ENCODE peak calls at places on chromosomes 5 and 9, in eight cellular contexts. One of them, this sample, is unnamed.

GRCh38 chr9:124871156-124871561 is 9.2 kb downstream of the ARPC5L start:
- DNase-seq in astrocyte: no peak
- DNase-seq in IMR-90: no peak
- DNase-seq in colonic mucosa: no peak
- DNase-seq in mammary epithelial cell: no peak
- DNase-seq in GM12878: no peak
- DNase-seq in PC-3: no peak
- DNase-seq in fibroblast of lung: no peak
- DNase-seq in this sample: no peak

GRCh38 chr5:132641241-132641723 is 16.7 kb upstream of the IL13 start:
- DNase-seq in astrocyte: no peak
- DNase-seq in IMR-90: no peak
- DNase-seq in colonic mucosa: no peak
- DNase-seq in mammary epithelial cell: no peak
- DNase-seq in GM12878: no peak
- DNase-seq in PC-3: no peak
- DNase-seq in fibroblast of lung: no peak
- DNase-seq in this sample: peak

GRCh38 chr5:157563373-157564148 is 12.0 kb downstream of the ADAM19 start:
- DNase-seq in astrocyte: peak
- DNase-seq in IMR-90: peak
- DNase-seq in colonic mucosa: no peak
- DNase-seq in mammary epithelial cell: no peak
- DNase-seq in GM12878: no peak
- DNase-seq in PC-3: peak
- DNase-seq in fibroblast of lung: peak
- DNase-seq in this sample: peak

GRCh38 chr5:36041537-36041845 is 25.2 kb downstream of the UGT3A2 start:
- DNase-seq in astrocyte: no peak
- DNase-seq in IMR-90: no peak
- DNase-seq in colonic mucosa: no peak
- DNase-seq in mammary epithelial cell: no peak
- DNase-seq in GM12878: no peak
- DNase-seq in PC-3: no peak
- DNase-seq in fibroblast of lung: no peak
- DNase-seq in this sample: no peak

GRCh38 chr5:56481998-56482698 is 249.0 kb upstream of the ANKRD55 start:
- DNase-seq in astrocyte: no peak
- DNase-seq in IMR-90: no peak
- DNase-seq in colonic mucosa: no peak
- DNase-seq in mammary epithelial cell: no peak
- DNase-seq in GM12878: no peak
- DNase-seq in PC-3: no peak
- DNase-seq in fibroblast of lung: peak
- DNase-seq in this sample: peak

GRCh38 chr5:20660588-20660987 is 672.6 kb upstream of the CDH18 start:
- DNase-seq in astrocyte: no peak
- DNase-seq in IMR-90: no peak
- DNase-seq in colonic mucosa: no peak
- DNase-seq in mammary epithelial cell: no peak
- DNase-seq in GM12878: no peak
- DNase-seq in PC-3: no peak
- DNase-seq in fibroblast of lung: no peak
- DNase-seq in this sample: no peak

GRCh38 chr9:107070591-107070990 is 207.6 kb downstream of the ZNF462 start:
- DNase-seq in astrocyte: no peak
- DNase-seq in IMR-90: no peak
- DNase-seq in colonic mucosa: no peak
- DNase-seq in mammary epithelial cell: no peak
- DNase-seq in GM12878: no peak
- DNase-seq in PC-3: no peak
- DNase-seq in fibroblast of lung: no peak
- DNase-seq in this sample: no peak

GRCh38 chr5:128163991-128164390 is 80.4 kb downstream of the SLC12A2 start:
- DNase-seq in astrocyte: peak
- DNase-seq in IMR-90: peak
- DNase-seq in colonic mucosa: no peak
- DNase-seq in mammary epithelial cell: peak
- DNase-seq in GM12878: no peak
- DNase-seq in PC-3: peak
- DNase-seq in fibroblast of lung: peak
- DNase-seq in this sample: peak

GRCh38 chr5:157157492-157157891 is 8.6 kb downstream of the GARIN3 start:
- DNase-seq in astrocyte: no peak
- DNase-seq in IMR-90: no peak
- DNase-seq in colonic mucosa: no peak
- DNase-seq in mammary epithelial cell: no peak
- DNase-seq in GM12878: no peak
- DNase-seq in PC-3: no peak
- DNase-seq in fibroblast of lung: no peak
- DNase-seq in this sample: no peak

GRCh38 chr5:168788107-168788506 is 208.9 kb upstream of the PANK3 start:
- DNase-seq in astrocyte: no peak
- DNase-seq in IMR-90: no peak
- DNase-seq in colonic mucosa: no peak
- DNase-seq in mammary epithelial cell: no peak
- DNase-seq in GM12878: no peak
- DNase-seq in PC-3: no peak
- DNase-seq in fibroblast of lung: no peak
- DNase-seq in this sample: no peak

GRCh38 chr5:148391422-148391821 is 7.7 kb downstream of the FBXO38 start:
- DNase-seq in astrocyte: peak
- DNase-seq in IMR-90: peak
- DNase-seq in colonic mucosa: no peak
- DNase-seq in mammary epithelial cell: no peak
- DNase-seq in GM12878: no peak
- DNase-seq in PC-3: no peak
- DNase-seq in fibroblast of lung: no peak
- DNase-seq in this sample: no peak

GRCh38 chr5:173035904-173036707 is 20.0 kb upstream of the CREBRF start:
- DNase-seq in astrocyte: no peak
- DNase-seq in IMR-90: no peak
- DNase-seq in colonic mucosa: no peak
- DNase-seq in mammary epithelial cell: no peak
- DNase-seq in GM12878: peak
- DNase-seq in PC-3: no peak
- DNase-seq in fibroblast of lung: no peak
- DNase-seq in this sample: no peak

GRCh38 chr9:134925011-134925511 is 7.3 kb upstream of the FCN1 start:
- DNase-seq in astrocyte: no peak
- DNase-seq in IMR-90: no peak
- DNase-seq in colonic mucosa: no peak
- DNase-seq in mammary epithelial cell: no peak
- DNase-seq in GM12878: no peak
- DNase-seq in PC-3: no peak
- DNase-seq in fibroblast of lung: no peak
- DNase-seq in this sample: no peak

GRCh38 chr9:113581865-113582697 is 118.6 kb downstream of the RGS3 start:
- DNase-seq in astrocyte: no peak
- DNase-seq in IMR-90: peak
- DNase-seq in colonic mucosa: peak
- DNase-seq in mammary epithelial cell: no peak
- DNase-seq in GM12878: peak
- DNase-seq in PC-3: no peak
- DNase-seq in fibroblast of lung: peak
- DNase-seq in this sample: peak

GRCh38 chr9:21392270-21392669 is 7.1 kb upstream of the IFNA2 start:
- DNase-seq in astrocyte: no peak
- DNase-seq in IMR-90: no peak
- DNase-seq in colonic mucosa: no peak
- DNase-seq in mammary epithelial cell: peak
- DNase-seq in GM12878: no peak
- DNase-seq in PC-3: peak
- DNase-seq in fibroblast of lung: no peak
- DNase-seq in this sample: peak

GRCh38 chr9:93655621-93656425 is 79.4 kb downstream of the PHF2 start:
- DNase-seq in astrocyte: no peak
- DNase-seq in IMR-90: no peak
- DNase-seq in colonic mucosa: no peak
- DNase-seq in mammary epithelial cell: no peak
- DNase-seq in GM12878: no peak
- DNase-seq in PC-3: no peak
- DNase-seq in fibroblast of lung: no peak
- DNase-seq in this sample: no peak

GRCh38 chr9:108478431-108478837 is 377.4 kb downstream of the ACTL7B start:
- DNase-seq in astrocyte: peak
- DNase-seq in IMR-90: peak
- DNase-seq in colonic mucosa: peak
- DNase-seq in mammary epithelial cell: peak
- DNase-seq in GM12878: no peak
- DNase-seq in PC-3: peak
- DNase-seq in fibroblast of lung: peak
- DNase-seq in this sample: peak

GRCh38 chr9:109253241-109253636 is 67.6 kb downstream of the EPB41L4B start:
- DNase-seq in astrocyte: no peak
- DNase-seq in IMR-90: no peak
- DNase-seq in colonic mucosa: no peak
- DNase-seq in mammary epithelial cell: no peak
- DNase-seq in GM12878: no peak
- DNase-seq in PC-3: no peak
- DNase-seq in fibroblast of lung: no peak
- DNase-seq in this sample: no peak

GRCh38 chr5:131595088-131596033 is 39.7 kb downstream of the RAPGEF6 start:
- DNase-seq in astrocyte: no peak
- DNase-seq in IMR-90: no peak
- DNase-seq in colonic mucosa: no peak
- DNase-seq in mammary epithelial cell: no peak
- DNase-seq in GM12878: no peak
- DNase-seq in PC-3: no peak
- DNase-seq in fibroblast of lung: no peak
- DNase-seq in this sample: no peak

GRCh38 chr5:64869419-64869818 is 100.7 kb downstream of the CWC27 start:
- DNase-seq in astrocyte: peak
- DNase-seq in IMR-90: peak
- DNase-seq in colonic mucosa: no peak
- DNase-seq in mammary epithelial cell: peak
- DNase-seq in GM12878: no peak
- DNase-seq in PC-3: peak
- DNase-seq in fibroblast of lung: peak
- DNase-seq in this sample: peak

GRCh38 chr9:120909904-120910303 is 16.7 kb downstream of the TRAF1 start:
- DNase-seq in astrocyte: no peak
- DNase-seq in IMR-90: no peak
- DNase-seq in colonic mucosa: no peak
- DNase-seq in mammary epithelial cell: peak
- DNase-seq in GM12878: no peak
- DNase-seq in PC-3: peak
- DNase-seq in fibroblast of lung: no peak
- DNase-seq in this sample: no peak

GRCh38 chr5:37738057-37738691 is 101.7 kb downstream of the GDNF start:
- DNase-seq in astrocyte: peak
- DNase-seq in IMR-90: peak
- DNase-seq in colonic mucosa: no peak
- DNase-seq in mammary epithelial cell: peak
- DNase-seq in GM12878: peak
- DNase-seq in PC-3: peak
- DNase-seq in fibroblast of lung: peak
- DNase-seq in this sample: peak

DNA sequence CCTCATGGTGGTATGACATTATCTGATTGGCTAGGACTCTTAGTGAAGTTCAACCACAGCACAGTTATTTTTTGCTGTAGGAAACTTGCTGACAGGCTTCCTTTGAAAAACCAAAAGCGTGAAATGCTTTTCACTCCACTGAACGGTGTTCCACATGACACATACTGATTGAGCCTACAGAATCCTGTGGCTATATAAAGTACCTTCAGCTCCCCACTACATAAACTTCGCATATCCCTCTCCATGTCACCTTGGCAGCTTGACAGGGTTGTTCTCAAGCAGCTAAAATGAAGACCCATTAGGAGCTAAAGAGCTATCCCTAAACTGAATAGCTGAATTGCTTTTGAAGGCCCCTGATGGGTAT is 91.6 kb downstream of the APBA1 start:
- DNase-seq in astrocyte: no peak
- DNase-seq in IMR-90: no peak
- DNase-seq in colonic mucosa: no peak
- DNase-seq in mammary epithelial cell: no peak
- DNase-seq in GM12878: no peak
- DNase-seq in PC-3: no peak
- DNase-seq in fibroblast of lung: no peak
- DNase-seq in this sample: no peak
- H3K9ac ChIP-seq in astrocyte: no peak
- H3K9ac ChIP-seq in IMR-90: no peak
- H3K9ac ChIP-seq in colonic mucosa: no peak
- H3K9ac ChIP-seq in mammary epithelial cell: no peak
- H3K9ac ChIP-seq in GM12878: no peak
- H3K9ac ChIP-seq in PC-3: no peak
- H3K9ac ChIP-seq in fibroblast of lung: no peak
- H3K9ac ChIP-seq in this sample: no peak

GRCh38 chr5:5234912-5235311 is 94.8 kb downstream of the ADAMTS16 start:
- DNase-seq in astrocyte: no peak
- DNase-seq in IMR-90: no peak
- DNase-seq in colonic mucosa: no peak
- DNase-seq in mammary epithelial cell: no peak
- DNase-seq in GM12878: no peak
- DNase-seq in PC-3: no peak
- DNase-seq in fibroblast of lung: no peak
- DNase-seq in this sample: no peak
- H3K4me3 ChIP-seq in astrocyte: no peak
- H3K4me3 ChIP-seq in IMR-90: no peak
- H3K4me3 ChIP-seq in colonic mucosa: no peak
- H3K4me3 ChIP-seq in mammary epithelial cell: no peak
- H3K4me3 ChIP-seq in GM12878: no peak
- H3K4me3 ChIP-seq in PC-3: no peak
- H3K4me3 ChIP-seq in fibroblast of lung: no peak
- H3K4me3 ChIP-seq in this sample: no peak

GRCh38 chr5:102916114-102916513 is 161.0 kb downstream of the PAM start:
- DNase-seq in astrocyte: no peak
- DNase-seq in IMR-90: peak
- DNase-seq in colonic mucosa: no peak
- DNase-seq in mammary epithelial cell: no peak
- DNase-seq in GM12878: no peak
- DNase-seq in PC-3: no peak
- DNase-seq in fibroblast of lung: peak
- DNase-seq in this sample: peak

GRCh38 chr5:102905052-102905451 is 149.9 kb downstream of the PAM start:
- DNase-seq in astrocyte: no peak
- DNase-seq in IMR-90: no peak
- DNase-seq in colonic mucosa: no peak
- DNase-seq in mammary epithelial cell: no peak
- DNase-seq in GM12878: no peak
- DNase-seq in PC-3: no peak
- DNase-seq in fibroblast of lung: no peak
- DNase-seq in this sample: no peak

GRCh38 chr5:102911973-102912372 is 156.9 kb downstream of the PAM start:
- DNase-seq in astrocyte: peak
- DNase-seq in IMR-90: peak
- DNase-seq in colonic mucosa: no peak
- DNase-seq in mammary epithelial cell: peak
- DNase-seq in GM12878: no peak
- DNase-seq in PC-3: peak
- DNase-seq in fibroblast of lung: peak
- DNase-seq in this sample: peak

GRCh38 chr5:102910240-102911226 is 155.4 kb downstream of the PAM start:
- DNase-seq in astrocyte: peak
- DNase-seq in IMR-90: peak
- DNase-seq in colonic mucosa: no peak
- DNase-seq in mammary epithelial cell: peak
- DNase-seq in GM12878: no peak
- DNase-seq in PC-3: peak
- DNase-seq in fibroblast of lung: peak
- DNase-seq in this sample: peak
- H3K9ac ChIP-seq in astrocyte: peak
- H3K9ac ChIP-seq in IMR-90: no peak
- H3K9ac ChIP-seq in colonic mucosa: no peak
- H3K9ac ChIP-seq in mammary epithelial cell: no peak
- H3K9ac ChIP-seq in GM12878: no peak
- H3K9ac ChIP-seq in PC-3: peak
- H3K9ac ChIP-seq in fibroblast of lung: no peak
- H3K9ac ChIP-seq in this sample: no peak

GRCh38 chr5:73382412-73382795 is 66.2 kb downstream of the FOXD1 start:
- DNase-seq in astrocyte: no peak
- DNase-seq in IMR-90: no peak
- DNase-seq in colonic mucosa: no peak
- DNase-seq in mammary epithelial cell: no peak
- DNase-seq in GM12878: no peak
- DNase-seq in PC-3: no peak
- DNase-seq in fibroblast of lung: no peak
- DNase-seq in this sample: no peak
- H3K4me3 ChIP-seq in astrocyte: no peak
- H3K4me3 ChIP-seq in IMR-90: no peak
- H3K4me3 ChIP-seq in colonic mucosa: peak
- H3K4me3 ChIP-seq in mammary epithelial cell: no peak
- H3K4me3 ChIP-seq in GM12878: no peak
- H3K4me3 ChIP-seq in PC-3: no peak
- H3K4me3 ChIP-seq in fibroblast of lung: no peak
- H3K4me3 ChIP-seq in this sample: no peak

This sample was measured in GM23248.